ENCODE peak calls at places on chromosomes 5 and 9, in nine cellular contexts. S is fibroblast of the conjunctiva; K is stimulated activated CD8-positive, alpha-beta memory T cell treated with anti-CD3 and anti-CD28 coated beads, Interleukin-2, amount 100 ng/mL, for 1 hour; F is sigmoid colon; E is left ventricle myocardium inferior; P is stimulated activated CD4-positive, alpha-beta T cell treated with anti-CD3 and anti-CD28 coated beads, Interleukin-2, amount 100 ng/mL, for 48 hours; T is posterior vena cava; A is ELR; I is ecto neural progenitor cell. U is an unnamed sample.

GRCh38 chr9:123406691-123407536 is 50.9 kb downstream of the CRB2 start:
- DNase-seq in S (no peak), K (no peak), F (no peak), E (no peak), P (no peak), T (peak), A (no peak), I (no peak), U (no peak)

GRCh38 chr5:172740483-172741205 is 30.4 kb downstream of the DUSP1 start:
- DNase-seq in S (peak), K (no peak), F (peak), E (peak), P (no peak), T (peak), A (peak), I (no peak), U (no peak)

GRCh38 chr9:35306281-35306680 is 144.5 kb downstream of the UNC13B start:
- DNase-seq in S (no peak), K (no peak), F (no peak), E (no peak), P (no peak), T (no peak), A (peak), I (no peak), U (no peak)

GRCh38 chr5:56698463-56699381 is 116.6 kb upstream of the MAP3K1 start:
- DNase-seq in S (no peak), K (no peak), F (no peak), E (no peak), P (no peak), T (no peak), A (no peak), I (no peak), U (no peak)

GRCh38 chr5:54098267-54098666 is 212.1 kb downstream of the ARL15 start:
- DNase-seq in S (no peak), K (no peak), F (no peak), E (no peak), P (no peak), T (no peak), A (no peak), I (no peak), U (no peak)

GRCh38 chr9:108562176-108562575 is 293.6 kb downstream of the ACTL7B start:
- DNase-seq in S (no peak), K (no peak), F (no peak), E (no peak), P (no peak), T (no peak), A (peak), I (no peak), U (no peak)

GRCh38 chr5:35098214-35098613 is 50.5 kb upstream of the AGXT2 start:
- DNase-seq in S (no peak), K (no peak), F (no peak), E (no peak), P (no peak), T (no peak), A (no peak), I (no peak), U (no peak)

GRCh38 chr5:79486116-79486515 is 27.8 kb downstream of the HOMER1 start:
- DNase-seq in S (no peak), K (no peak), F (no peak), E (no peak), P (no peak), T (no peak), A (no peak), I (no peak), U (no peak)

GRCh38 chr5:347712-348284 is 26.3 kb downstream of the AHRR start:
- DNase-seq in S (no peak), K (no peak), F (no peak), E (no peak), P (no peak), T (no peak), A (no peak), I (no peak), U (no peak)

GRCh38 chr5:68376931-68377330 is 161.4 kb downstream of the PIK3R1 start:
- DNase-seq in S (no peak), K (no peak), F (no peak), E (no peak), P (no peak), T (no peak), A (no peak), I (no peak), U (no peak)

GRCh38 chr5:132790201-132790870 is 13.3 kb upstream of the SEPTIN8 start:
- DNase-seq in S (no peak), K (no peak), F (no peak), E (no peak), P (no peak), T (no peak), A (no peak), I (no peak), U (no peak)

GRCh38 chr9:37902804-37903580 is 935 bp downstream of the SLC25A51 start:
- DNase-seq in S (no peak), K (no peak), F (no peak), E (no peak), P (no peak), T (no peak), A (peak), I (no peak), U (no peak)

GRCh38 chr9:129834489-129835127 is 467 bp downstream of the C9orf78 start:
- DNase-seq in S (no peak), K (no peak), F (no peak), E (no peak), P (no peak), T (no peak), A (peak), I (no peak), U (no peak)